ENCODE peak calls at places on chromosomes 3 and 15, in five cellular contexts. Q is activated T-cell treated with anti-CD3 and anti-CD28 coated beads for 1 hour, C is DMS153, H is HEK293T, F is H9. S is an unnamed sample.

GRCh38 chr15:58401991-58402649 is 29.7 kb upstream of the LIPC start:
- DNase-seq in F (no peak), C (no peak), H (no peak), Q (no peak), S (no peak)

GRCh38 chr15:45121020-45121419 is 6.9 kb downstream of the DUOXA2 start:
- DNase-seq in C (no peak), H (no peak), F (no peak), Q (no peak), S (no peak)

GRCh38 chr3:182725372-182726251 is 67.7 kb upstream of the ATP11B start:
- DNase-seq in Q (no peak), F (no peak), H (no peak), C (no peak), S (no peak)

GRCh38 chr3:124850633-124851032 is 36.5 kb downstream of the ITGB5 start:
- DNase-seq in F (no peak), Q (no peak), C (no peak), H (no peak), S (no peak)

GRCh38 chr3:165643433-165643824 is 193.8 kb downstream of the BCHE start:
- DNase-seq in F (no peak), C (peak), Q (no peak), H (no peak), S (no peak)

GRCh38 chr3:71847794-71848193 is 62.8 kb upstream of the PROK2 start:
- DNase-seq in H (no peak), C (no peak), F (no peak), Q (no peak), S (no peak)

GRCh38 chr3:190380184-190380583 is 7.8 kb upstream of the CLDN16 start:
- DNase-seq in C (no peak), F (no peak), Q (no peak), H (no peak), S (no peak)

GRCh38 chr3:148943531-148944200 is 47.7 kb upstream of the GYG1 start:
- DNase-seq in F (no peak), Q (no peak), C (peak), H (peak), S (peak)

GRCh38 chr15:99605490-99605931 is 39.7 kb downstream of the MEF2A start:
- DNase-seq in Q (no peak), H (no peak), F (no peak), C (no peak), S (no peak)

GRCh38 chr15:64503197-64503596 is 42.8 kb downstream of the ZNF609 start:
- DNase-seq in C (peak), H (no peak), Q (no peak), F (no peak), S (no peak)

GRCh38 chr3:73433681-73434080 is 191.1 kb downstream of the PDZRN3 start:
- DNase-seq in C (no peak), Q (no peak), H (no peak), F (no peak), S (no peak)

GRCh38 chr3:34237946-34238345 is 439.5 kb downstream of the PDCD6IP start:
- DNase-seq in Q (no peak), F (no peak), C (no peak), H (no peak), S (no peak)

GRCh38 chr15:65069179-65069578 is 1.4 kb upstream of the RASL12 start:
- DNase-seq in C (no peak), F (no peak), H (no peak), Q (no peak), S (no peak)

GRCh38 chr15:66169023-66169422 is 84.5 kb downstream of the MEGF11 start:
- DNase-seq in Q (no peak), F (no peak), H (no peak), C (no peak), S (no peak)

GRCh38 chr3:178634975-178635374 is 98.7 kb downstream of the KCNMB2 start:
- DNase-seq in Q (no peak), F (no peak), H (no peak), C (peak), S (no peak)

GRCh38 chr3:27659279-27660021 is 62.7 kb downstream of the EOMES start:
- DNase-seq in Q (peak), H (peak), C (peak), F (peak), S (no peak)

GRCh38 chr15:96027501-96027900 is 303.0 kb upstream of the NR2F2 start:
- DNase-seq in Q (no peak), F (no peak), C (no peak), H (no peak), S (no peak)

GRCh38 chr15:71333839-71334238 is 218.6 kb downstream of the THSD4 start:
- DNase-seq in Q (no peak), C (no peak), H (no peak), F (no peak), S (peak)

GRCh38 chr15:99410477-99410876 is 155.3 kb upstream of the MEF2A start:
- DNase-seq in Q (no peak), H (no peak), C (no peak), F (peak), S (no peak)

GRCh38 chr3:88219138-88219792 is 69.5 kb downstream of the C3orf38 start:
- DNase-seq in F (peak), C (peak), Q (no peak), H (peak), S (no peak)

GRCh38 chr3:109228391-109229080 is 87.8 kb downstream of the DPPA2 start:
- DNase-seq in C (no peak), Q (no peak), F (no peak), H (no peak), S (no peak)

GRCh38 chr3:10116138-10116460 is 624 bp downstream of the BRK1 start:
- DNase-seq in C (no peak), H (no peak), F (no peak), Q (no peak), S (peak)

S was measured in HS-5.